ENCODE peak calls at places on chromosomes 4 and X, in ten cellular contexts. One of them, this sample, is unnamed.

GRCh38 chr4:136741468-136741867 is 790.8 kb downstream of the PCDH18 start:
- DNase-seq in activated T-cell treated with anti-CD3 and anti-CD28 coated beads for 4 hours: no peak
- DNase-seq in SW 1271: no peak
- DNase-seq in amniotic stem cell: no peak
- DNase-seq in activated CD4-positive, alpha-beta T cell treated with anti-CD3 and anti-CD28 coated beads, Interleukin-2, amount 50 U/mL, for 4 hours: no peak
- DNase-seq in stimulated activated CD4-positive, alpha-beta T cell treated with anti-CD3 and anti-CD28 coated beads, TNF-alpha, amount 100 ng/mL, for 4 hours: no peak
- DNase-seq in HTR-8/SVneo: no peak
- DNase-seq in A172: peak; percentile 18
- DNase-seq in T-helper 17 cell: no peak
- DNase-seq in GM13976: no peak
- DNase-seq in this sample: no peak

GRCh38 chrX:119622356-119623232 is 16.4 kb upstream of the NKRF start:
- DNase-seq in activated CD4-positive, alpha-beta T cell treated with anti-CD3 and anti-CD28 coated beads, Interleukin-2, amount 50 U/mL, for 4 hours: no peak
- DNase-seq in stimulated activated CD4-positive, alpha-beta T cell treated with anti-CD3 and anti-CD28 coated beads, TNF-alpha, amount 100 ng/mL, for 4 hours: no peak
- DNase-seq in HTR-8/SVneo: no peak
- DNase-seq in GM13976: no peak
- DNase-seq in T-helper 17 cell: no peak
- DNase-seq in activated T-cell treated with anti-CD3 and anti-CD28 coated beads for 4 hours: no peak
- DNase-seq in A172: peak; percentile 22
- DNase-seq in amniotic stem cell: no peak
- DNase-seq in SW 1271: no peak
- DNase-seq in this sample: peak; percentile 39

GRCh38 chrX:29082558-29082957 is 495.3 kb downstream of the IL1RAPL1 start:
- DNase-seq in HTR-8/SVneo: no peak
- DNase-seq in GM13976: no peak
- DNase-seq in amniotic stem cell: no peak
- DNase-seq in activated CD4-positive, alpha-beta T cell treated with anti-CD3 and anti-CD28 coated beads, Interleukin-2, amount 50 U/mL, for 4 hours: no peak
- DNase-seq in activated T-cell treated with anti-CD3 and anti-CD28 coated beads for 4 hours: no peak
- DNase-seq in SW 1271: no peak
- DNase-seq in T-helper 17 cell: no peak
- DNase-seq in stimulated activated CD4-positive, alpha-beta T cell treated with anti-CD3 and anti-CD28 coated beads, TNF-alpha, amount 100 ng/mL, for 4 hours: no peak
- DNase-seq in A172: no peak
- DNase-seq in this sample: no peak

GRCh38 chr4:116639070-116639577 is 446.3 kb downstream of the TRAM1L1 start:
- DNase-seq in GM13976: no peak
- DNase-seq in HTR-8/SVneo: no peak
- DNase-seq in SW 1271: no peak
- DNase-seq in stimulated activated CD4-positive, alpha-beta T cell treated with anti-CD3 and anti-CD28 coated beads, TNF-alpha, amount 100 ng/mL, for 4 hours: no peak
- DNase-seq in activated CD4-positive, alpha-beta T cell treated with anti-CD3 and anti-CD28 coated beads, Interleukin-2, amount 50 U/mL, for 4 hours: no peak
- DNase-seq in A172: no peak
- DNase-seq in T-helper 17 cell: no peak
- DNase-seq in amniotic stem cell: no peak
- DNase-seq in activated T-cell treated with anti-CD3 and anti-CD28 coated beads for 4 hours: no peak
- DNase-seq in this sample: no peak

GRCh38 chr4:74278490-74278889 is 29.8 kb upstream of the EPGN start:
- DNase-seq in stimulated activated CD4-positive, alpha-beta T cell treated with anti-CD3 and anti-CD28 coated beads, TNF-alpha, amount 100 ng/mL, for 4 hours: no peak
- DNase-seq in activated T-cell treated with anti-CD3 and anti-CD28 coated beads for 4 hours: no peak
- DNase-seq in T-helper 17 cell: no peak
- DNase-seq in amniotic stem cell: no peak
- DNase-seq in activated CD4-positive, alpha-beta T cell treated with anti-CD3 and anti-CD28 coated beads, Interleukin-2, amount 50 U/mL, for 4 hours: no peak
- DNase-seq in GM13976: no peak
- DNase-seq in HTR-8/SVneo: no peak
- DNase-seq in A172: no peak
- DNase-seq in SW 1271: no peak
- DNase-seq in this sample: no peak

GRCh38 chr4:139988863-139989765 is 164.9 kb downstream of the MAML3 start:
- DNase-seq in activated T-cell treated with anti-CD3 and anti-CD28 coated beads for 4 hours: peak; percentile 46
- DNase-seq in HTR-8/SVneo: peak; percentile 80
- DNase-seq in amniotic stem cell: peak; percentile 74
- DNase-seq in T-helper 17 cell: no peak
- DNase-seq in stimulated activated CD4-positive, alpha-beta T cell treated with anti-CD3 and anti-CD28 coated beads, TNF-alpha, amount 100 ng/mL, for 4 hours: no peak
- DNase-seq in A172: peak; percentile 94
- DNase-seq in SW 1271: peak; percentile 21
- DNase-seq in GM13976: no peak
- DNase-seq in activated CD4-positive, alpha-beta T cell treated with anti-CD3 and anti-CD28 coated beads, Interleukin-2, amount 50 U/mL, for 4 hours: peak; percentile 35
- DNase-seq in this sample: peak; percentile 80

GRCh38 chr4:47561331-47561730 is 76.3 kb downstream of the ATP10D start:
- DNase-seq in SW 1271: no peak
- DNase-seq in T-helper 17 cell: no peak
- DNase-seq in amniotic stem cell: no peak
- DNase-seq in activated T-cell treated with anti-CD3 and anti-CD28 coated beads for 4 hours: no peak
- DNase-seq in stimulated activated CD4-positive, alpha-beta T cell treated with anti-CD3 and anti-CD28 coated beads, TNF-alpha, amount 100 ng/mL, for 4 hours: no peak
- DNase-seq in HTR-8/SVneo: no peak
- DNase-seq in activated CD4-positive, alpha-beta T cell treated with anti-CD3 and anti-CD28 coated beads, Interleukin-2, amount 50 U/mL, for 4 hours: no peak
- DNase-seq in GM13976: no peak
- DNase-seq in A172: no peak
- DNase-seq in this sample: no peak

GRCh38 chr4:172155838-172156345 is 342.7 kb downstream of the GALNTL6 start:
- DNase-seq in T-helper 17 cell: no peak
- DNase-seq in HTR-8/SVneo: no peak
- DNase-seq in stimulated activated CD4-positive, alpha-beta T cell treated with anti-CD3 and anti-CD28 coated beads, TNF-alpha, amount 100 ng/mL, for 4 hours: no peak
- DNase-seq in A172: no peak
- DNase-seq in amniotic stem cell: no peak
- DNase-seq in GM13976: no peak
- DNase-seq in activated T-cell treated with anti-CD3 and anti-CD28 coated beads for 4 hours: no peak
- DNase-seq in SW 1271: no peak
- DNase-seq in activated CD4-positive, alpha-beta T cell treated with anti-CD3 and anti-CD28 coated beads, Interleukin-2, amount 50 U/mL, for 4 hours: no peak
- DNase-seq in this sample: no peak

GRCh38 chrX:119398974-119399771 is at the start of gene SLC25A43:
- DNase-seq in SW 1271: no peak
- DNase-seq in activated CD4-positive, alpha-beta T cell treated with anti-CD3 and anti-CD28 coated beads, Interleukin-2, amount 50 U/mL, for 4 hours: peak; percentile 8
- DNase-seq in amniotic stem cell: peak; percentile 0
- DNase-seq in GM13976: peak; percentile 87
- DNase-seq in activated T-cell treated with anti-CD3 and anti-CD28 coated beads for 4 hours: peak; percentile 9
- DNase-seq in A172: no peak
- DNase-seq in stimulated activated CD4-positive, alpha-beta T cell treated with anti-CD3 and anti-CD28 coated beads, TNF-alpha, amount 100 ng/mL, for 4 hours: peak; percentile 10
- DNase-seq in T-helper 17 cell: peak; percentile 10
- DNase-seq in HTR-8/SVneo: peak; percentile 38
- DNase-seq in this sample: no peak